ENCODE peak calls at places on chromosomes 7 and 10, in five cellular contexts. V is H9, Y is mucosa of descending colon, N is stomach, K is SK-N-SH. Q is an unnamed sample.
A peak's percentile ranks its signal among the peaks of the same experiment; 100 is the strongest.

GRCh38 chr10:24885551-24885950 is 66.9 kb downstream of the PRTFDC1 start:
- DNase-seq in N (no peak), V (no peak), Y (no peak), K (no peak), Q (no peak)

GRCh38 chr10:60141916-60142559 is 235.7 kb upstream of the CCDC6 start:
- DNase-seq in N (no peak), Y (no peak), V (no peak), K (no peak), Q (no peak)

GRCh38 chr10:79981673-79982485 is 33.0 kb upstream of the SFTPD start:
- DNase-seq in N (peak; percentile 72), Y (peak; percentile 73), V (peak; percentile 80), K (peak; percentile 88), Q (peak; percentile 89)

GRCh38 chr10:48215148-48215982 is 59.1 kb downstream of the FRMPD2 start:
- DNase-seq in N (peak; percentile 66), Y (peak; percentile 71), K (peak; percentile 40), V (peak; percentile 72), Q (peak; percentile 90)

GRCh38 chr10:35056686-35057085 is 33.5 kb downstream of the CUL2 start:
- DNase-seq in N (no peak), Y (no peak), K (no peak), V (no peak), Q (no peak)

GRCh38 chr10:16478801-16479200 is 42.0 kb downstream of the PTER start:
- DNase-seq in K (no peak), V (no peak), N (no peak), Y (no peak), Q (no peak)

GRCh38 chr7:11252705-11253272 is 279.1 kb downstream of the PHF14 start:
- DNase-seq in K (no peak), V (no peak), N (no peak), Y (no peak), Q (no peak)

GRCh38 chr10:44242826-44243225 is 142.1 kb downstream of the CXCL12 start:
- DNase-seq in K (no peak), Y (no peak), V (no peak), N (no peak), Q (no peak)

GRCh38 chr10:80268266-80268665 is 21.2 kb downstream of the MAT1A start:
- DNase-seq in V (no peak), K (no peak), N (no peak), Y (no peak), Q (no peak)

GRCh38 chr7:95976369-95976768 is 204.0 kb downstream of the DYNC1I1 start:
- DNase-seq in Y (no peak), K (no peak), N (no peak), V (no peak), Q (no peak)

GRCh38 chr7:99386584-99387238 is 12.2 kb downstream of the ARPC1B start:
- DNase-seq in Y (no peak), V (no peak), K (peak; percentile 58), N (no peak), Q (no peak)

GRCh38 chr10:31467791-31468535 is 148.9 kb downstream of the ZEB1 start:
- DNase-seq in K (no peak), V (peak; percentile 87), Y (peak; percentile 21), N (peak; percentile 47), Q (peak; percentile 82)

GRCh38 chr7:18045171-18045570 is 17.5 kb upstream of the PRPS1L1 start:
- DNase-seq in K (no peak), N (no peak), Y (no peak), V (no peak), Q (no peak)

GRCh38 chr10:127904931-127905622 is 1.8 kb upstream of the PTPRE start:
- DNase-seq in K (no peak), V (peak; percentile 18), N (no peak), Y (peak; percentile 71), Q (peak; percentile 26)

GRCh38 chr7:28536259-28536658 is 123.9 kb downstream of the CREB5 start:
- DNase-seq in K (no peak), Y (no peak), V (peak; percentile 83), N (no peak), Q (peak; percentile 87)

GRCh38 chr10:7794627-7795026 is 6.7 kb downstream of the ATP5F1C start:
- DNase-seq in Y (no peak), K (no peak), N (no peak), V (no peak), Q (no peak)

GRCh38 chr7:98930921-98931320 is 52.6 kb downstream of the TRRAP start:
- DNase-seq in K (no peak), N (no peak), V (no peak), Y (no peak), Q (no peak)

GRCh38 chr7:41029072-41029492 is 673.8 kb downstream of the INHBA start:
- DNase-seq in Y (no peak), N (no peak), K (no peak), V (no peak), Q (no peak)

GRCh38 chr7:129785457-129786178 is 167.1 kb downstream of the UBE2H start:
- DNase-seq in K (no peak), Y (peak; percentile 35), N (no peak), V (no peak), Q (peak; percentile 74)

GRCh38 chr7:116511552-116512523 is 12.3 kb downstream of the CAV2 start:
- DNase-seq in K (no peak), N (no peak), V (no peak), Y (no peak), Q (no peak)

GRCh38 chr7:361680-362415 is 71.9 kb downstream of the FOXL3 start:
- DNase-seq in K (no peak), V (no peak), Y (peak; percentile 13), N (no peak), Q (no peak)

GRCh38 chr10:11045995-11046394 is 28.3 kb downstream of the CELF2 start:
- DNase-seq in Y (no peak), V (no peak), N (no peak), K (no peak), Q (no peak)

GRCh38 chr7:90749262-90749661 is 153.1 kb downstream of the CDK14 start:
- DNase-seq in V (no peak), K (no peak), Y (no peak), N (no peak), Q (no peak)

GRCh38 chr10:11875499-11876281 is 52.5 kb downstream of the PROSER2 start:
- DNase-seq in V (no peak), K (no peak), Y (peak; percentile 85), N (peak; percentile 96), Q (no peak)

GRCh38 chr7:34751725-34752643 is 94.0 kb downstream of the NPSR1 start:
- DNase-seq in K (no peak), N (no peak), V (no peak), Y (no peak), Q (no peak)
- TF ChIP-seq CTCF in K (no peak), N (no peak), V (no peak), Y (no peak), Q (no peak)

GRCh38 chr7:158125721-158126120 is 461.9 kb downstream of the PTPRN2 start:
- DNase-seq in N (no peak), Y (no peak), K (no peak), V (no peak), Q (no peak)
- H3K9me3 ChIP-seq in N (no peaks in the 10 kb centered on the region), Y (no peaks in the 10 kb centered on the region), K (no peaks in the 10 kb centered on the region), V (no peaks in the 10 kb centered on the region), Q (peaks cover 88% of the 10 kb centered on the region)

GRCh38 chr7:4657640-4658417 is 24.3 kb upstream of the FOXK1 start:
- DNase-seq in Y (no peak), N (no peak), K (no peak), V (no peak), Q (no peak)

GRCh38 chr7:4661871-4662270 is 20.2 kb upstream of the FOXK1 start:
- DNase-seq in K (no peak), V (no peak), N (peak; percentile 50), Y (no peak), Q (no peak)

GRCh38 chr7:4655311-4655710 is 26.8 kb upstream of the FOXK1 start:
- DNase-seq in Y (no peak), N (no peak), V (no peak), K (no peak), Q (no peak)

GRCh38 chr7:4663239-4663638 is 18.9 kb upstream of the FOXK1 start:
- DNase-seq in K (no peak), N (no peak), V (no peak), Y (no peak), Q (no peak)

GRCh38 chr7:4659551-4660286 is 22.4 kb upstream of the FOXK1 start:
- DNase-seq in V (no peak), N (no peak), K (no peak), Y (no peak), Q (peak; percentile 74)
- TF ChIP-seq CTCF in V (peak; percentile 60), N (no peak), K (peak; percentile 34), Y (no peak), Q (peak; percentile 54)

GRCh38 chr7:146514304-146514703 is 397.7 kb downstream of the CNTNAP2 start:
- DNase-seq in V (no peak), N (no peak), Y (no peak), K (no peak), Q (no peak)

DNA sequence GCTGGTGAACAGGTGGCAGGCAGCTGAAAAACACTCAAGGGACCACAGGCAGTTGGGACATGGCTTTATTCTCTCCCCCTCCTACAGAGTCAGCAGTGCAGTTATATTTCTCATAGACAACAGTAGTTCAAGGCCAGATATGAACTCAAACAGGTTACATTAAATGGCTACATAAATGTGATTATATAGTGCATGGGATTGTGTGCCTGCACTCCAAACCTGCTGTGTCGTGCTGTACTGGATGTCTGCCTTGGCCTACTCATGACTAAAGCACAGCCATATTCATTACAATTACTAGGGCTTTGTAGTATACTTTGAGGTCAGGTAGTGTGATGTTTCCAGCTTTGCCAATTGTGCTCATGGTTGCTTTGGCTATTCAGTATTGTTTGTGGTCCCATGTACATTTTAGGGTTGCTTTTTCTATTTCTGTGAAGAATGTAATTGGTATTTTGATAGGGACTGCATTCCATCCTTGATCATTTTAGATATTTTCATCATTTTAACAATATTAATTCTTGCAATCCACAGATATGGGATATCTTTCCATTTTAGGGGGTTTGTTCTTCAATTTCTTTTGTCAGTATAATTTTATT is 393.6 kb downstream of the CNTNAP2 start:
- DNase-seq in V (no peak), Y (no peak), K (no peak), N (no peak), Q (no peak)
- H3K9me3 ChIP-seq in V (peaks cover 12% of the 10 kb centered on the region), Y (peaks cover 73% of the 10 kb centered on the region), K (peaks cover 10% of the 10 kb centered on the region), N (no peaks in the 10 kb centered on the region), Q (peaks cover 42% of the 10 kb centered on the region)

GRCh38 chr7:112665709-112666108 is 124.5 kb downstream of the TMEM168 start:
- DNase-seq in Y (peak; percentile 60), V (peak; percentile 56), K (peak; percentile 17), N (no peak), Q (peak; percentile 77)
- TF ChIP-seq CTCF in Y (peak; percentile 14), V (peak; percentile 44), K (peak; percentile 30), N (no peak), Q (peak; percentile 68)

DNA sequence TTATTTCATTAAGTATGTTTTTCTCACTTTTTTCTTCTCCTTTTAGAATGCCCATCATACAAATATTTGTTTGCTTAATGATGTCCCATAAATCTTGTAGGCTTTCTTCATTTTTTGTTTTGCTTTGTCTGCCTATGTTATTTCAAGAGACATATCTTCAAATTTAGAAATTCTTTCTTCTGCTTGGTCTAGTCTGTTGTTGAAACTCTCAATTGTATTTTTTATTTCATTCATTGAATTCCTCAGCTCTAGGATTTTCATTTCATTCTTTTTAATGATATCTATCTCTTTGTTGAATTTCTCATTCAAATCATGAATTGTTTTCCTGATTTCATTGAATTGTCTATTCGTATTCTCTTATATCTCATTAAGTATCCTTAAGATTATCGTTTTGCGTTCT is 125.1 kb upstream of the VIPR2 start:
- DNase-seq in N (no peak), K (no peak), Y (no peak), V (no peak), Q (no peak)
- H3K9me3 ChIP-seq in N (no peaks in the 10 kb centered on the region), K (peaks cover 20% of the 10 kb centered on the region), Y (peaks cover 20% of the 10 kb centered on the region), V (peaks cover 7% of the 10 kb centered on the region), Q (peaks cover 83% of the 10 kb centered on the region)

Q was measured in endodermal cell.